ENCODE peak calls at places on chromosome 19, in eight cellular contexts. R is left cardiac atrium, V is lung, L is endodermal cell, A is NCI-H1092 treated with DMSO at 0.1 percent for 48 hours, U is cardiac muscle cell, N is fibroblast of the conjunctiva, B is NCI-H1436. C is an unnamed sample.

GRCh38 chr19:15913384-15913783 is 15.5 kb upstream of the CYP4F2 start:
- DNase-seq in R (no peak), V (no peak), L (no peak), A (no peak), U (no peak), N (no peak), B (no peak), C (no peak)

GRCh38 chr19:334296-335071 is 10.1 kb downstream of the MIER2 start:
- DNase-seq in R (no peak), V (no peak), L (no peak), A (no peak), U (no peak), N (no peak), B (no peak), C (no peak)

GRCh38 chr19:13260883-13261653 is 110.9 kb downstream of the IER2 start:
- DNase-seq in R (no peak), V (no peak), L (no peak), A (no peak), U (peak; percentile 55), N (peak; percentile 39), B (no peak), C (peak; percentile 51)

GRCh38 chr19:38930776-38931761 is at the start of gene MRPS12:
- DNase-seq in R (peak; percentile 98), V (peak; percentile 99), L (peak; percentile 99), A (peak; percentile 95), U (peak; percentile 100), N (peak; percentile 99), B (peak; percentile 98), C (peak; percentile 96)

GRCh38 chr19:19209372-19209771 is 2.4 kb upstream of the NCAN start:
- DNase-seq in R (no peak), V (no peak), L (no peak), A (peak; percentile 3), U (no peak), N (no peak), B (no peak), C (no peak)

GRCh38 chr19:28977826-28978225 is 235.1 kb downstream of the UQCRFS1 start:
- DNase-seq in R (no peak), V (no peak), L (peak; percentile 75), A (no peak), U (no peak), N (no peak), B (no peak), C (no peak)

GRCh38 chr19:44050740-44051653 is 839 bp upstream of the ZNF223 start:
- DNase-seq in R (no peak), V (no peak), L (no peak), A (peak; percentile 34), U (peak; percentile 6), N (no peak), B (peak; percentile 42), C (no peak)

GRCh38 chr19:4678881-4679379 is 8.8 kb upstream of the MYDGF start:
- DNase-seq in R (peak; percentile 48), V (no peak), L (peak; percentile 98), A (no peak), U (no peak), N (no peak), B (no peak), C (no peak)

GRCh38 chr19:29211562-29212416 is 1.2 kb downstream of the UQCRFS1 start:
- DNase-seq in R (no peak), V (peak; percentile 26), L (no peak), A (no peak), U (peak; percentile 16), N (peak; percentile 1), B (no peak), C (no peak)

GRCh38 chr19:40578442-40578908 is 1.8 kb downstream of the SHKBP1 start:
- DNase-seq in R (no peak), V (no peak), L (peak; percentile 90), A (no peak), U (peak; percentile 57), N (no peak), B (peak; percentile 5), C (no peak)

GRCh38 chr19:2355168-2356035 is 4.7 kb upstream of the TMPRSS9 start:
- DNase-seq in R (no peak), V (no peak), L (peak; percentile 31), A (no peak), U (no peak), N (no peak), B (no peak), C (no peak)

GRCh38 chr19:2245273-2245672 is 3.9 kb upstream of the AMH start:
- DNase-seq in R (peak; percentile 23), V (no peak), L (no peak), A (no peak), U (no peak), N (no peak), B (no peak), C (no peak)

GRCh38 chr19:54376610-54377009 is 11.9 kb upstream of the LAIR1 start:
- DNase-seq in R (no peak), V (no peak), L (no peak), A (no peak), U (no peak), N (no peak), B (no peak), C (no peak)

GRCh38 chr19:5563008-5563431 is 4.7 kb downstream of the TINCR start:
- DNase-seq in R (no peak), V (no peak), L (peak; percentile 78), A (no peak), U (no peak), N (no peak), B (no peak), C (no peak)

GRCh38 chr19:44969437-44969836 is 14.3 kb downstream of the CLPTM1 start:
- DNase-seq in R (no peak), V (no peak), L (no peak), A (no peak), U (no peak), N (no peak), B (no peak), C (no peak)

GRCh38 chr19:34244611-34245299 is 9.6 kb upstream of the GARRE1 start:
- DNase-seq in R (no peak), V (no peak), L (no peak), A (no peak), U (no peak), N (no peak), B (peak; percentile 11), C (no peak)

GRCh38 chr19:23867895-23868294 is 46.8 kb upstream of the ZNF726 start:
- DNase-seq in R (no peak), V (no peak), L (no peak), A (no peak), U (no peak), N (no peak), B (no peak), C (no peak)

GRCh38 chr19:40674291-40674690 is 16.2 kb downstream of the NUMBL start:
- DNase-seq in R (no peak), V (no peak), L (no peak), A (no peak), U (peak; percentile 32), N (no peak), B (no peak), C (no peak)

GRCh38 chr19:658059-658839 is 4.8 kb downstream of the RNF126 start:
- DNase-seq in R (no peak), V (no peak), L (no peak), A (no peak), U (no peak), N (no peak), B (no peak), C (no peak)

GRCh38 chr19:30293051-30293785 is 79.0 kb upstream of the ZNF536 start:
- DNase-seq in R (no peak), V (no peak), L (no peak), A (no peak), U (no peak), N (no peak), B (no peak), C (no peak)

GRCh38 chr19:40811478-40812341 is 12.7 kb downstream of the EGLN2 start:
- DNase-seq in R (no peak), V (no peak), L (peak; percentile 74), A (no peak), U (no peak), N (no peak), B (no peak), C (no peak)

GRCh38 chr19:11179716-11180297 is 17.5 kb downstream of the KANK2 start:
- DNase-seq in R (no peak), V (no peak), L (no peak), A (no peak), U (no peak), N (no peak), B (no peak), C (no peak)

GRCh38 chr19:6481541-6482342 is at the start of gene DENND1C:
- DNase-seq in R (no peak), V (no peak), L (peak; percentile 78), A (no peak), U (peak; percentile 23), N (no peak), B (no peak), C (no peak)

GRCh38 chr19:16394111-16394510 is 69.5 kb downstream of the KLF2 start:
- DNase-seq in R (no peak), V (no peak), L (no peak), A (no peak), U (no peak), N (no peak), B (no peak), C (no peak)

GRCh38 chr19:5694167-5694951 is 4.3 kb downstream of the RPL36 start:
- DNase-seq in R (peak; percentile 32), V (no peak), L (peak; percentile 62), A (no peak), U (no peak), N (no peak), B (no peak), C (no peak)

C was measured in skeletal muscle cell.